ENCODE peak calls at places on chromosomes 16 and 17, in four cellular contexts. H is H1, Z is HepG2, B is SK-N-SH. K is an unnamed sample.

GRCh38 chr16:78809535-78809934 is 710.1 kb downstream of the WWOX start:
- DNase-seq in Z (no peak), B (no peak), H (no peak), K (no peak)

GRCh38 chr16:48272837-48273421 is 25.6 kb upstream of the ABCC11 start:
- DNase-seq in B (no peak), H (no peak), Z (no peak), K (no peak)

GRCh38 chr16:4648917-4649316 is 24.3 kb downstream of the MGRN1 start:
- DNase-seq in Z (no peak), B (no peak), H (no peak), K (no peak)

GRCh38 chr16:51404386-51404785 is 253.3 kb upstream of the SALL1 start:
- DNase-seq in H (no peak), Z (no peak), B (no peak), K (no peak)

GRCh38 chr17:66843606-66844005 is 8.7 kb downstream of the CACNG5 start:
- DNase-seq in H (no peak), Z (no peak), B (peak; percentile 51), K (no peak)

GRCh38 chr16:69940676-69941075 is 10.5 kb upstream of the CLEC18A start:
- DNase-seq in B (no peak), Z (no peak), H (no peak), K (no peak)

GRCh38 chr17:48500435-48501426 is 30.1 kb downstream of the HOXB1 start:
- DNase-seq in H (no peak), Z (no peak), B (no peak), K (no peak)

GRCh38 chr17:28744104-28744801 is 442 bp downstream of the TRAF4 start:
- DNase-seq in Z (peak; percentile 71), B (peak; percentile 91), H (no peak), K (no peak)

GRCh38 chr17:77649717-77650211 is 308.7 kb upstream of the TNRC6C start:
- DNase-seq in Z (no peak), B (no peak), H (no peak), K (no peak)

GRCh38 chr16:87778476-87778829 is 12.7 kb upstream of the KLHDC4 start:
- DNase-seq in B (no peak), Z (no peak), H (no peak), K (no peak)

GRCh38 chr16:21603920-21604319 is 4.5 kb downstream of the METTL9 start:
- DNase-seq in H (no peak), Z (peak; percentile 54), B (peak; percentile 19), K (no peak)

GRCh38 chr16:83928341-83929055 is 24.5 kb upstream of the OSGIN1 start:
- DNase-seq in B (no peak), H (no peak), Z (peak; percentile 75), K (no peak)

GRCh38 chr16:53984936-53985335 is 281.0 kb downstream of the FTO start:
- DNase-seq in B (no peak), Z (no peak), H (no peak), K (no peak)

GRCh38 chr17:59527931-59528330 is 37.5 kb upstream of the DHX40 start:
- DNase-seq in H (no peak), B (no peak), Z (no peak), K (no peak)

GRCh38 chr17:27569257-27569722 is 61.7 kb upstream of the LGALS9 start:
- DNase-seq in H (peak; percentile 51), Z (no peak), B (peak; percentile 64), K (no peak)

GRCh38 chr17:40191237-40192208 is 14.3 kb downstream of the RAPGEFL1 start:
- DNase-seq in B (peak; percentile 87), Z (peak; percentile 71), H (peak; percentile 70), K (peak; percentile 30)

GRCh38 chr17:50817142-50817751 is 18.1 kb upstream of the WFIKKN2 start:
- DNase-seq in B (peak; percentile 84), H (no peak), Z (no peak), K (no peak)

GRCh38 chr16:719815-720506 is 985 bp upstream of the ANTKMT start:
- DNase-seq in Z (peak; percentile 66), H (no peak), B (peak; percentile 54), K (no peak)

GRCh38 chr16:27273670-27274522 is 5.3 kb upstream of the NSMCE1 start:
- DNase-seq in Z (peak; percentile 100), H (no peak), B (no peak), K (no peak)

GRCh38 chr16:84600343-84601229 is 17.3 kb downstream of the COTL1 start:
- DNase-seq in B (no peak), Z (no peak), H (no peak), K (peak; percentile 91)

GRCh38 chr16:84786605-84787302 is 33.0 kb upstream of the CRISPLD2 start:
- DNase-seq in Z (no peak), H (no peak), B (no peak), K (no peak)

GRCh38 chr16:87461466-87461975 is 31.3 kb downstream of the ZCCHC14 start:
- DNase-seq in B (no peak), H (peak; percentile 87), Z (peak; percentile 97), K (no peak)

GRCh38 chr16:88810166-88810867 is 1.4 kb downstream of the APRT start:
- DNase-seq in Z (no peak), H (no peak), B (no peak), K (no peak)

GRCh38 chr16:85187002-85187401 is 74.7 kb upstream of the CIBAR2 start:
- DNase-seq in B (no peak), Z (no peak), H (no peak), K (no peak)

GRCh38 chr16:65576139-65576538 is 454.3 kb upstream of the CDH11 start:
- DNase-seq in Z (no peak), H (no peak), B (no peak), K (no peak)

GRCh38 chr17:77382966-77383612 is 242.3 kb downstream of the SEC14L1 start:
- DNase-seq in H (no peak), B (no peak), Z (no peak), K (no peak)

GRCh38 chr17:42950044-42950783 is 14.0 kb downstream of the AARSD1 start:
- DNase-seq in B (no peak), Z (no peak), H (no peak), K (no peak)

GRCh38 chr17:77011173-77012011 is 129.4 kb upstream of the SEC14L1 start:
- DNase-seq in B (peak; percentile 58), Z (peak; percentile 53), H (no peak), K (no peak)

GRCh38 chr16:87254734-87255133 is 62.5 kb downstream of the C16orf95 start:
- DNase-seq in Z (no peak), B (no peak), H (no peak), K (no peak)

GRCh38 chr16:20868890-20869289 is 31.3 kb downstream of the DCUN1D3 start:
- DNase-seq in Z (peak; percentile 60), B (peak; percentile 65), H (no peak), K (no peak)

GRCh38 chr17:77811521-77811920 is 147.0 kb upstream of the TNRC6C start:
- DNase-seq in B (no peak), Z (no peak), H (no peak), K (no peak)

GRCh38 chr17:30924341-30924740 is 2.6 kb downstream of the ADAP2 start:
- DNase-seq in H (no peak), B (no peak), Z (no peak), K (no peak)

GRCh38 chr17:80999224-81000088 is 7.8 kb downstream of the CHMP6 start:
- DNase-seq in H (no peak), B (peak; percentile 41), Z (no peak), K (no peak)

GRCh38 chr17:46764709-46765401 is 53.6 kb downstream of the WNT3 start:
- DNase-seq in Z (no peak), H (no peak), B (peak; percentile 59), K (no peak)

GRCh38 chr16:25950586-25951201 is 258.9 kb downstream of the HS3ST4 start:
- DNase-seq in Z (no peak), B (no peak), H (peak; percentile 94), K (no peak)

GRCh38 chr16:70740174-70740918 is 54.5 kb upstream of the MTSS2 start:
- DNase-seq in H (no peak), B (no peak), Z (peak; percentile 43), K (no peak)

GRCh38 chr16:84055366-84055765 is 12.8 kb upstream of the SLC38A8 start:
- DNase-seq in H (no peak), Z (no peak), B (no peak), K (no peak)

GRCh38 chr16:87762071-87762571 is 3.7 kb downstream of the KLHDC4 start:
- DNase-seq in B (no peak), H (no peak), Z (no peak), K (no peak)

GRCh38 chr17:16005641-16006040 is 6.0 kb downstream of the TTC19 start:
- DNase-seq in Z (no peak), H (no peak), B (no peak), K (no peak)

GRCh38 chr17:49108318-49108717 is 24.3 kb upstream of the B4GALNT2 start:
- DNase-seq in Z (no peak), B (no peak), H (no peak), K (no peak)

GRCh38 chr16:15915555-15916081 is 27.2 kb upstream of the CEP20 start:
- DNase-seq in B (no peak), H (no peak), Z (no peak), K (no peak)
- TF ChIP-seq TCF12 in B (no peak), H (no peak), Z (no peak), K (no peak)

DNA sequence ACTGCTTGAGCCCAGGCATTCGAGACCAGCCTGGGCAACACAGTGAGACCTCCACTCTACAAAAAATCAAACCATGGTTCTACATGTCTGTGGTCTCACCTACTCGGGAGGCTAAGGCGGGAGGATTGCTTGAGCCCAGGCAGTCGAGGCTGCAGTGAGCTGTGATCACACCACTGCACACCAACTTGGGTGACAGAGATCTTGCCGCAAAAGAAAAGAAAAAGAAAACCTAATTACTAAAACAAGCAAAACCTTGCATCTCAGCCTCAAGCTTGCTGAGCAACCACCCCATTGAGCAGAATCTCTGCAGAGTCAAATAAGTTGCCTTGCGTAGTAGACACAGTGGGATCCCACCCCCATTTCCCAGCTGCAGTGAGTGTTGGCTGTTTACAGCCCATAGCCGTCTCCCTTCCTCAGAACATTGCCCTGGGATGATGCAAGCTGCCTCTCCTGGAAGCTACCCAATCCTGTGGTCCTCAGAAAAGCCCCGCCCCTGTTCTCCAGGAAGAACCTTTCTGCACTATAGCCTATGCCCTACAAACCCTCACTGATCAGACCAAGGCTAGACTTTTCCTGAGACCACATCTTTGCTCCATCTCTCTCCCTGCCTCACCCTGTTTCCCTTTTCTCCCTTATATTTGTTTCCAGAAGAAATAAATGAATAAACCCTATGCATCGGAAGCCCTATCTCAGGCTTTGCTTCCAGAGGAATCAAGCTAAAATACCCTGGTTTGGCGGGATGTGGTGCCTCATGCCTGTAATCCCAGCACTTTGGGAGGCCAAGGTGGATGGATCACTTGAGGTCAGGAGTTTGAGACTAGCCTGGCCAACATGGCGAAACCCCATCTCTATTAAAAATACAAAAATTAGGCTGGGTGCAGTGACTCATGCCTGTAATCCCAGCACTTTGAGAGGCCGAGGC is 16.7 kb upstream of the ERN2 start:
- DNase-seq in B (no peak), H (no peak), Z (peak; percentile 51), K (no peak)
- TF ChIP-seq TCF12 in B (no peak), H (no peak), Z (no peak), K (no peak)

DNA sequence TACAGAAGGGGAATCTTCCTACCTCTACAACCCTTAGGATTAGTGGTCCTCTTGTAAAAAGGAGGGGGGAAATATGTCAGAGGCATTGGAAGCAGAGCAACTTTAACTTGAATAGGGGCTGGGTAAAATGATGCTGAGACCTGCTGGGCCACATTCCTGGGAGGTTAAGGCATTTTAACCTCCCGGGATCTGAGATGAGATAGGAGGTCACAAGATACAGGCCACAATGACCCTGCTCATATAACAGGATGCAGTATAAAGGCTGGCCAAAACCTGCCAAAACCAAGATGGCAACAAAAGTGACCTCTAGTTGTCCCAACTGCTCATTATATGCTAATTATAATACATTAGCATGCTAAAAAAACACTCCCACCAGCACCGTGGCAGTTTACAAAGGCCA is 6.4 kb upstream of the C1QTNF1 start:
- DNase-seq in B (no peak), Z (no peak), H (no peak), K (no peak)
- TF ChIP-seq TCF12 in B (no peak), Z (no peak), H (no peak), K (no peak)

GRCh38 chr17:63406689-63407330 is 39.3 kb downstream of the CYB561 start:
- DNase-seq in H (peak; percentile 15), B (peak; percentile 82), Z (peak; percentile 92), K (peak; percentile 40)
- TF ChIP-seq TCF12 in H (no peak), B (peak; percentile 27), Z (no peak), K (no peak)

K was measured in GM12878.